ENCODE peak calls at places on chromosomes 16 and 17, in ten cellular contexts. O is GM10248, P is GM23338, N is A549, V is breast epithelium, Z is Peyer's patch, A is sigmoid colon, S is AG09309, I is endothelial cell, J is fibroblast of the aortic adventitia. U is an unnamed sample.

GRCh38 chr17:12568358-12569251 is 97.1 kb upstream of the MYOCD start:
- DNase-seq in O (no peak), P (no peak), N (no peak), V (no peak), Z (no peak), A (no peak), S (no peak), I (no peak), J (no peak), U (no peak)

GRCh38 chr16:66740533-66740932 is 10.9 kb downstream of the DYNC1LI2 start:
- DNase-seq in O (no peak), P (no peak), N (no peak), V (no peak), Z (no peak), A (no peak), S (no peak), I (no peak), J (peak), U (no peak)

GRCh38 chr17:42519546-42520444 is 16.2 kb upstream of the NAGLU start:
- DNase-seq in O (no peak), P (peak), N (peak), V (peak), Z (peak), A (peak), S (peak), I (peak), J (peak), U (no peak)

GRCh38 chr16:88694221-88695087 is 8.1 kb upstream of the SNAI3 start:
- DNase-seq in O (no peak), P (no peak), N (no peak), V (no peak), Z (no peak), A (no peak), S (no peak), I (no peak), J (no peak), U (no peak)

GRCh38 chr17:63991611-63992010 is 6.5 kb upstream of the PRR29 start:
- DNase-seq in O (no peak), P (no peak), N (no peak), V (no peak), Z (no peak), A (no peak), S (no peak), I (no peak), J (no peak), U (no peak)

GRCh38 chr17:57704448-57704847 is 40.7 kb downstream of the CCDC182 start:
- DNase-seq in O (no peak), P (no peak), N (no peak), V (no peak), Z (no peak), A (no peak), S (no peak), I (no peak), J (no peak), U (no peak)

GRCh38 chr17:7029659-7030058 is 6.2 kb upstream of the SLC16A13 start:
- DNase-seq in O (peak), P (no peak), N (no peak), V (no peak), Z (peak), A (no peak), S (no peak), I (peak), J (no peak), U (no peak)

GRCh38 chr17:81652901-81653771 is 3.2 kb downstream of the PDE6G start:
- DNase-seq in O (peak), P (peak), N (no peak), V (no peak), Z (no peak), A (peak), S (no peak), I (no peak), J (no peak), U (no peak)

GRCh38 chr17:35352284-35352683 is 21.1 kb downstream of the SLFN11 start:
- DNase-seq in O (no peak), P (no peak), N (no peak), V (no peak), Z (no peak), A (no peak), S (no peak), I (no peak), J (no peak), U (no peak)

GRCh38 chr17:11730747-11731146 is 132.5 kb downstream of the DNAH9 start:
- DNase-seq in O (no peak), P (no peak), N (no peak), V (no peak), Z (no peak), A (no peak), S (no peak), I (no peak), J (no peak), U (no peak)

GRCh38 chr17:4899341-4900230 is at the start of gene C17orf107:
- DNase-seq in O (peak), P (peak), N (no peak), V (peak), Z (peak), A (peak), S (no peak), I (peak), J (peak), U (no peak)

GRCh38 chr16:57801098-57801855 is 1.0 kb downstream of the KIFC3 start:
- DNase-seq in O (no peak), P (peak), N (peak), V (no peak), Z (no peak), A (no peak), S (no peak), I (no peak), J (peak), U (no peak)
- TF ChIP-seq CTCF in O (no peak), P (no peak), N (no peak), V (no peak), Z (no peak), A (no peak), S (no peak), I (no peak), J (no peak), U (peak)

GRCh38 chr17:74646231-74646630 is 22.7 kb upstream of the CD300E start:
- DNase-seq in O (peak), P (peak), N (peak), V (no peak), Z (no peak), A (no peak), S (no peak), I (no peak), J (no peak), U (no peak)
- TF ChIP-seq CTCF in O (peak), P (peak), N (peak), V (no peak), Z (peak), A (no peak), S (no peak), I (no peak), J (no peak), U (peak)

GRCh38 chr16:70298988-70299938 is at the start of gene DDX19B:
- DNase-seq in O (peak), P (peak), N (peak), V (peak), Z (peak), A (peak), S (no peak), I (peak), J (peak), U (no peak)
- TF ChIP-seq CTCF in O (no peak), P (no peak), N (no peak), V (no peak), Z (no peak), A (no peak), S (no peak), I (no peak), J (no peak), U (no peak)

GRCh38 chr16:30764816-30765465 is 2.8 kb downstream of the RNF40 start:
- DNase-seq in O (no peak), P (no peak), N (no peak), V (no peak), Z (no peak), A (no peak), S (no peak), I (no peak), J (no peak), U (no peak)

GRCh38 chr16:30767767-30768465 is 5.8 kb downstream of the RNF40 start:
- DNase-seq in O (no peak), P (no peak), N (no peak), V (no peak), Z (peak), A (no peak), S (no peak), I (no peak), J (no peak), U (no peak)

GRCh38 chr16:30768583-30769181 is 6.6 kb downstream of the RNF40 start:
- DNase-seq in O (no peak), P (no peak), N (no peak), V (no peak), Z (no peak), A (no peak), S (no peak), I (no peak), J (no peak), U (no peak)

GRCh38 chr16:30766206-30766921 is 4.2 kb downstream of the RNF40 start:
- DNase-seq in O (no peak), P (no peak), N (no peak), V (no peak), Z (no peak), A (no peak), S (no peak), I (no peak), J (no peak), U (no peak)

DNA sequence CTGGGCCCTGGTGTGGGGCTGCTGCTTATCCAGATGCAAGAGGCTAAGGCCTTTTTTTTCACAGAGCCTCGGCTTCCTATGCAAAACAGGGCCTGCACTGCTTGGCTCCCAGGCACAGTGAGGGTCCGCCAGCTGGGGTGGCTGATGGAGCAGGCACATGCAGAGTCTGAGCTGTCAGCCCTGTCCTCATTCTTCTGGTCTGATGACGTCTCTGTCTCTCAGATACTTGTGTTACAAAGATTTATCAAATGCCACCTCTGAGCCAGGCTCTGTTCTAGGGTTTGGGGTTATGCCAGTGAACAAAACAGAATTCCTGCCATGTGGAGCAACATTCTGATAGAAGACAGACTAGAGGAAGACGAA is 4.8 kb downstream of the RNF40 start:
- DNase-seq in O (no peak), P (no peak), N (no peak), V (no peak), Z (no peak), A (no peak), S (no peak), I (no peak), J (no peak), U (no peak)
- TF ChIP-seq CTCF in O (no peak), P (no peak), N (no peak), V (no peak), Z (no peak), A (no peak), S (no peak), I (no peak), J (no peak), U (no peak)

GRCh38 chr16:15652293-15653001 is 2.4 kb downstream of the NDE1 start:
- DNase-seq in O (no peak), P (no peak), N (no peak), V (no peak), Z (no peak), A (no peak), S (no peak), I (no peak), J (no peak), U (no peak)

GRCh38 chr16:15649727-15650018 is 372 bp upstream of the NDE1 start:
- DNase-seq in O (no peak), P (no peak), N (no peak), V (no peak), Z (no peak), A (no peak), S (no peak), I (no peak), J (no peak), U (no peak)

GRCh38 chr16:15650698-15651161 is 685 bp downstream of the NDE1 start:
- DNase-seq in O (peak), P (peak), N (no peak), V (no peak), Z (no peak), A (no peak), S (no peak), I (peak), J (peak), U (no peak)

GRCh38 chr16:15648135-15648730 is 1.8 kb upstream of the NDE1 start:
- DNase-seq in O (no peak), P (no peak), N (no peak), V (no peak), Z (no peak), A (no peak), S (no peak), I (no peak), J (no peak), U (no peak)

GRCh38 chr16:15650019-15650697 is at the start of gene NDE1:
- DNase-seq in O (peak), P (peak), N (peak), V (peak), Z (peak), A (peak), S (peak), I (peak), J (peak), U (peak)
- TF ChIP-seq CTCF in O (no peak), P (no peak), N (no peak), V (no peak), Z (no peak), A (no peak), S (no peak), I (no peak), J (no peak), U (no peak)

DNA sequence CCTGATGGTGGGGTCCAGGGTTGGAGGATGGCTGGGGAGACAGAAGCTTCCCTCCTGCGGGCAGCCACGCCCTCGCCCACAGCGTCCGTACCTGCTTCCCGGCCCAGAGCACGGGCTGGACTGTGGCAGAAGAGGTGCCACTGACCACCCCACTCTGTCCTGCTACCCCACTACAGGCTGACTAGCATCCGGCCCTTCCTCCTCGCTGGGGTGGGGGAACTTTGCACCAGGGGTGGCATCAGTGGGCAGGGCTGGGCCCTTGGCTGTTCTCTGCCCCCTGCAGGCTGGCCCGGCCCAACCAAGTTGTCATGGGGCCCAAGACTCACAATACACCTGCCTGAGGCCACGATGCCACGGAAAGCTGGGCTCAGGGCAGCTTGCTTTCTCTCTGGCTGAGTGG is 73.0 kb downstream of the KLHDC4 start:
- DNase-seq in O (no peak), P (no peak), N (no peak), V (no peak), Z (no peak), A (no peak), S (no peak), I (no peak), J (no peak), U (no peak)
- TF ChIP-seq CTCF in O (no peak), P (peak), N (no peak), V (no peak), Z (no peak), A (no peak), S (no peak), I (no peak), J (no peak), U (no peak)

U was measured in type B pancreatic cell.